ENCODE peak calls at places on chromosomes 2 and 18, in seven cellular contexts. M is activated effector memory CD4-positive, alpha-beta T cell treated with Interleukin-2 at 50 U/mL for 16 hours; Y is fibroblast of the conjunctiva; I is amygdala; Q is hypothalamus; D is SIG-M5; V is effector memory CD4-positive, alpha-beta T cell. B is an unnamed sample.

GRCh38 chr2:23312996-23313606 is 71.9 kb upstream of the KLHL29 start:
- DNase-seq in Q (no peak), I (no peak), D (no peak), V (no peak), M (no peak), Y (no peak), B (no peak)

GRCh38 chr18:6759579-6759978 is 30.1 kb downstream of the ARHGAP28 start:
- DNase-seq in V (no peak), Q (no peak), D (no peak), Y (no peak), M (no peak), I (no peak), B (no peak)

GRCh38 chr2:54771166-54771565 is 47.7 kb downstream of the EML6 start:
- DNase-seq in M (no peak), V (no peak), Y (no peak), I (no peak), Q (no peak), D (no peak), B (no peak)

GRCh38 chr2:54624611-54625071 is 98.8 kb upstream of the EML6 start:
- DNase-seq in Y (no peak), I (no peak), M (no peak), Q (no peak), V (no peak), D (no peak), B (no peak)

GRCh38 chr2:2714413-2714812 is 383.3 kb upstream of the MYT1L start:
- DNase-seq in Y (no peak), M (no peak), I (no peak), D (no peak), V (no peak), Q (no peak), B (no peak)

GRCh38 chr2:225993430-225993829 is 593.9 kb downstream of the NYAP2 start:
- DNase-seq in M (no peak), V (no peak), Q (no peak), I (no peak), D (no peak), Y (no peak), B (no peak)

GRCh38 chr2:117997872-117998454 is 15.9 kb downstream of the CCDC93 start:
- DNase-seq in Q (no peak), D (no peak), Y (no peak), M (no peak), I (no peak), V (no peak), B (no peak)

GRCh38 chr2:31234690-31235503 is 945 bp downstream of the EHD3 start:
- DNase-seq in V (no peak), I (no peak), Q (no peak), Y (no peak), M (no peak), D (no peak), B (no peak)

GRCh38 chr18:44896817-44897216 is 216.1 kb downstream of the SETBP1 start:
- DNase-seq in Y (no peak), V (no peak), Q (no peak), I (no peak), M (no peak), D (no peak), B (no peak)

GRCh38 chr2:224055101-224055500 is 16.0 kb upstream of the SERPINE2 start:
- DNase-seq in Y (no peak), I (no peak), V (no peak), Q (no peak), M (no peak), D (no peak), B (no peak)

GRCh38 chr2:118242216-118242615 is 153.9 kb downstream of the INSIG2 start:
- DNase-seq in V (no peak), Q (no peak), Y (no peak), I (no peak), D (no peak), M (no peak), B (no peak)

GRCh38 chr18:78730564-78731422 is 248.8 kb upstream of the SALL3 start:
- DNase-seq in V (no peak), I (no peak), M (no peak), D (no peak), Q (no peak), Y (no peak), B (no peak)

GRCh38 chr18:55018602-55019001 is 59.3 kb upstream of the CCDC68 start:
- DNase-seq in I (no peak), V (no peak), Q (no peak), Y (peak; percentile 2), M (no peak), D (no peak), B (no peak)

GRCh38 chr2:9961014-9961413 is 9.5 kb downstream of the GRHL1 start:
- DNase-seq in D (no peak), Y (no peak), I (no peak), V (no peak), Q (no peak), M (no peak), B (no peak)

GRCh38 chr2:31125918-31126695 is 12.1 kb downstream of the GALNT14 start:
- DNase-seq in M (no peak), Y (no peak), I (no peak), Q (no peak), V (no peak), D (no peak), B (no peak)

GRCh38 chr2:215796160-215796559 is 217.2 kb downstream of the MREG start:
- DNase-seq in Y (no peak), I (no peak), M (no peak), Q (no peak), V (no peak), D (no peak), B (no peak)

GRCh38 chr2:181876614-181877063 is 14.9 kb upstream of the ITPRID2 start:
- DNase-seq in M (no peak), Y (no peak), V (no peak), Q (no peak), I (no peak), D (no peak), B (no peak)

GRCh38 chr2:167052825-167053224 is 164.5 kb downstream of the XIRP2 start:
- DNase-seq in D (no peak), M (no peak), I (no peak), V (no peak), Y (peak; percentile 28), Q (no peak), B (no peak)

GRCh38 chr18:8910843-8911242 is 191.7 kb upstream of the NDUFV2 start:
- DNase-seq in I (no peak), M (no peak), V (no peak), Q (no peak), Y (no peak), D (no peak), B (no peak)

GRCh38 chr18:79323471-79323870 is 72.3 kb upstream of the NFATC1 start:
- DNase-seq in Q (no peak), D (no peak), V (no peak), I (no peak), M (no peak), Y (no peak), B (no peak)

GRCh38 chr2:120283649-120284048 is 31.0 kb downstream of the RALB start:
- DNase-seq in Y (no peak), I (no peak), V (no peak), D (no peak), M (no peak), Q (no peak), B (no peak)

GRCh38 chr2:236607471-236608307 is 38.1 kb downstream of the ACKR3 start:
- DNase-seq in D (no peak), M (no peak), I (no peak), V (no peak), Q (no peak), Y (peak; percentile 12), B (no peak)

B was measured in substantia nigra.